ENCODE peak calls at places on chromosome 5, in ten cellular contexts. J, T, V, E, W, M, O, R, S and C are unnamed samples. For H3K4me1, the result is how much of the 10 kb centered on the place peaks cover.

GRCh38 chr5:124912653-124913328 is 166.4 kb upstream of the ZNF608 start:
- DNase-seq in W (no peak), R (no peak), S (no peak), T (no peak), M (no peak), V (no peak), E (no peak), J (peak), O (no peak), C (no peak)

GRCh38 chr5:127572930-127573329 is 55.5 kb downstream of the PRRC1 start:
- DNase-seq in V (no peak), W (no peak), J (no peak), T (no peak), E (no peak), R (no peak), O (no peak), M (peak), S (peak), C (no peak)

GRCh38 chr5:51345106-51345505 is 38.1 kb upstream of the ISL1 start:
- DNase-seq in T (no peak), E (no peak), V (no peak), J (no peak), O (no peak), S (no peak), R (no peak), W (no peak), M (no peak), C (no peak)

GRCh38 chr5:72654231-72654630 is 147.0 kb upstream of the ZNF366 start:
- DNase-seq in W (no peak), S (no peak), V (no peak), O (no peak), R (no peak), E (no peak), M (no peak), T (no peak), J (no peak), C (no peak)

GRCh38 chr5:54717870-54718269 is 200.3 kb downstream of the SNX18 start:
- DNase-seq in O (no peak), S (no peak), R (no peak), V (no peak), T (no peak), M (no peak), J (no peak), W (no peak), E (no peak), C (no peak)

GRCh38 chr5:32760091-32760509 is 49.0 kb downstream of the NPR3 start:
- DNase-seq in R (no peak), V (no peak), J (no peak), S (peak), O (no peak), E (no peak), M (no peak), T (no peak), W (no peak), C (no peak)

GRCh38 chr5:67425514-67425913 is 228.9 kb upstream of the CD180 start:
- DNase-seq in V (no peak), E (no peak), M (no peak), J (no peak), T (no peak), S (peak), O (no peak), R (no peak), W (no peak), C (no peak)

GRCh38 chr5:136811551-136811950 is 446.2 kb upstream of the TRPC7 start:
- DNase-seq in J (peak), T (no peak), M (no peak), O (no peak), S (peak), R (no peak), E (no peak), V (peak), W (no peak), C (no peak)

GRCh38 chr5:96687812-96688453 is 25.8 kb downstream of the CAST start:
- DNase-seq in R (no peak), W (no peak), S (peak), J (no peak), E (no peak), O (no peak), M (peak), T (no peak), V (no peak), C (no peak)

GRCh38 chr5:39319395-39319794 is 44.9 kb downstream of the C9 start:
- DNase-seq in J (no peak), R (no peak), S (no peak), T (no peak), W (no peak), V (no peak), O (no peak), M (no peak), E (no peak), C (no peak)

GRCh38 chr5:166166071-166166470 is 2125.4 kb upstream of the WWC1 start:
- DNase-seq in R (no peak), M (no peak), E (no peak), O (no peak), W (no peak), J (no peak), T (no peak), S (no peak), V (no peak), C (no peak)

GRCh38 chr5:4817742-4818141 is 322.4 kb upstream of the ADAMTS16 start:
- DNase-seq in W (no peak), J (no peak), O (no peak), E (no peak), V (no peak), T (no peak), S (no peak), R (no peak), M (no peak), C (no peak)

GRCh38 chr5:136194611-136195010 is 1.6 kb upstream of the SMIM32 start:
- DNase-seq in R (no peak), W (no peak), J (no peak), E (no peak), V (no peak), S (no peak), O (peak), T (no peak), M (no peak), C (no peak)

GRCh38 chr5:76855961-76856360 is 6.1 kb downstream of the S100Z start:
- DNase-seq in E (no peak), J (no peak), R (no peak), T (no peak), V (no peak), M (peak), S (no peak), W (peak), O (no peak), C (no peak)

GRCh38 chr5:6859001-6859400 is 145.8 kb downstream of the TENT4A start:
- DNase-seq in E (no peak), S (no peak), J (no peak), T (no peak), V (no peak), W (no peak), R (no peak), M (no peak), O (no peak), C (no peak)

GRCh38 chr5:151432210-151432609 is 15.2 kb upstream of the SLC36A1 start:
- DNase-seq in M (no peak), W (no peak), J (no peak), V (no peak), O (no peak), S (no peak), R (no peak), T (no peak), E (no peak), C (no peak)

DNA sequence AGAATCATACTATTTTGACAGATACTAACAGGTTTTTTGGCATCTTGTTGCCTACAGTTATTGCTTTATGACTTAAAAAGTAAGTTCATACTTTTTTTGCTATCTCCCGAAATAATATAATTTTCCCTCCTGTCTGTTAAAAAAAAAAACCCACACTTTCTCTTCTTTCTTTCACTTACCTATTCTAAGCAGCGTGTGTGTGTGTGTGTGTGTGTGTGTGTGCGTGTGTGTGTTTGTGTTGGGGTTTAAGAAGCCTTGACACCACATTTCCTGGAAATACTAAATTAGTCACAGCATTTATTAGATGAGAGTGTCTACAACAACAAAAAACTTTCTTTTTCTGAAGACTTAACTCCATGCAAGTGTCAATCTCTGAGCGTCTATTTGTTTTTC is 12.4 kb downstream of the TNFAIP8 start:
- DNase-seq in J (no peak), S (no peak), T (no peak), M (peak), E (no peak), V (no peak), O (no peak), W (peak), R (no peak), C (no peak)
- H3K4me1 ChIP-seq in J (under half), S (half or more), T (under half), M (under half), E (under half), V (under half), O (under half), W (half or more), R (under half), C (under half)

GRCh38 chr5:177440990-177441780 is 5.4 kb upstream of the PRR7 start:
- DNase-seq in J (no peak), T (no peak), R (no peak), O (peak), V (no peak), E (no peak), W (no peak), S (no peak), M (no peak), C (no peak)
- H3K4me1 ChIP-seq in J (under half), T (under half), R (under half), O (under half), V (under half), E (under half), W (half or more), S (under half), M (under half), C (under half)

DNA sequence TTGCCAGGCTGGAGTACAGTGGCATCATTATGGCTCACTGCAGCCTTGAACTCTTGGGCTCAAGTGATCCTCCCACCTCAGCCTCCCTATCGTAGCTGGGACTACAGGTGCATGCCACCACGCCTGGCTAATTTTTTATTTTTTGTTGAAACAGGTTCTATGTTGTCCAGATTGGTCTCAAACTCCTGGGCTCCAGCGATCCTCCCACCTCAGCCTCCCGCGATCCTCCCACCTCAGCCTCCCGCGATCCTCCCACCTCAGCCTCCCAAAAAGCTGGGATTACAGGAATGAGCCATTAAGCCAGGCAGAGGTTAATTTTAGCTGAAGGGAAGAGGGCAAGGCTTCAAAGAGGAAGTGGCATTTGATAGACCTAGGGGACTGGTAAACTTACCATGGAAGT is 32.8 kb upstream of the CCNB1 start:
- DNase-seq in J (no peak), E (no peak), R (no peak), V (no peak), W (no peak), S (no peak), O (no peak), T (no peak), M (no peak), C (no peak)
- H3K4me1 ChIP-seq in J (under half), E (under half), R (under half), V (under half), W (under half), S (under half), O (under half), T (under half), M (under half), C (under half)

GRCh38 chr5:133995341-133995740 is 9.4 kb downstream of the VDAC1 start:
- DNase-seq in R (no peak), T (no peak), S (no peak), O (no peak), M (no peak), J (no peak), W (no peak), E (no peak), V (no peak), C (no peak)
- H3K4me1 ChIP-seq in R (under half), T (under half), S (half or more), O (under half), M (half or more), J (under half), W (under half), E (under half), V (half or more), C (under half)

GRCh38 chr5:143543358-143544255 is 140.1 kb upstream of the NR3C1 start:
- DNase-seq in S (peak), J (no peak), W (no peak), M (no peak), O (no peak), V (no peak), T (no peak), R (no peak), E (no peak), C (no peak)

GRCh38 chr5:143550985-143551630 is 147.6 kb upstream of the NR3C1 start:
- DNase-seq in T (no peak), W (no peak), O (no peak), V (no peak), R (no peak), M (no peak), J (no peak), E (no peak), S (peak), C (no peak)

GRCh38 chr5:143546394-143546793 is 142.9 kb upstream of the NR3C1 start:
- DNase-seq in R (no peak), V (no peak), W (no peak), M (no peak), J (no peak), E (no peak), S (no peak), T (no peak), O (no peak), C (no peak)

GRCh38 chr5:143544606-143545005 is 141.1 kb upstream of the NR3C1 start:
- DNase-seq in R (no peak), S (no peak), T (no peak), M (no peak), V (no peak), J (no peak), O (no peak), E (no peak), W (no peak), C (no peak)

GRCh38 chr5:143547342-143547741 is 143.9 kb upstream of the NR3C1 start:
- DNase-seq in M (no peak), V (no peak), W (no peak), T (no peak), E (no peak), S (no peak), R (no peak), J (no peak), O (no peak), C (no peak)
- H3K4me1 ChIP-seq in M (under half), V (under half), W (under half), T (under half), E (under half), S (under half), R (under half), J (under half), O (under half), C (under half)